ENCODE peak calls at places on chromosomes 2 and 18, in nine cellular contexts. One of them, this sample, is unnamed.

GRCh38 chr18:48545690-48546365 is 7.0 kb downstream of the CTIF start:
- DNase-seq in body of pancreas: peak; percentile 27
- DNase-seq in thoracic aorta: peak; percentile 23
- DNase-seq in astrocyte of the spinal cord: peak; percentile 67
- DNase-seq in GM12865: no peak
- DNase-seq in GM06990: no peak
- DNase-seq in RWPE1: peak; percentile 29
- DNase-seq in CD4-positive, alpha-beta T cell: no peak
- DNase-seq in omental fat pad: no peak
- DNase-seq in this sample: no peak

GRCh38 chr18:8865934-8866333 is 160.6 kb downstream of the MTCL1 start:
- DNase-seq in GM12865: no peak
- DNase-seq in astrocyte of the spinal cord: no peak
- DNase-seq in thoracic aorta: no peak
- DNase-seq in CD4-positive, alpha-beta T cell: no peak
- DNase-seq in omental fat pad: no peak
- DNase-seq in RWPE1: no peak
- DNase-seq in body of pancreas: no peak
- DNase-seq in GM06990: no peak
- DNase-seq in this sample: no peak

GRCh38 chr18:336753-337152 is 68.9 kb upstream of the THOC1 start:
- DNase-seq in thoracic aorta: no peak
- DNase-seq in GM06990: no peak
- DNase-seq in astrocyte of the spinal cord: no peak
- DNase-seq in RWPE1: no peak
- DNase-seq in GM12865: no peak
- DNase-seq in body of pancreas: no peak
- DNase-seq in CD4-positive, alpha-beta T cell: no peak
- DNase-seq in omental fat pad: no peak
- DNase-seq in this sample: no peak

GRCh38 chr2:96859338-96859649 is 1.5 kb upstream of the ANKRD39 start:
- DNase-seq in GM06990: no peak
- DNase-seq in RWPE1: no peak
- DNase-seq in CD4-positive, alpha-beta T cell: no peak
- DNase-seq in omental fat pad: no peak
- DNase-seq in astrocyte of the spinal cord: no peak
- DNase-seq in GM12865: no peak
- DNase-seq in body of pancreas: no peak
- DNase-seq in thoracic aorta: no peak
- DNase-seq in this sample: no peak

GRCh38 chr2:75142081-75142480 is 57.2 kb downstream of the TACR1 start:
- DNase-seq in body of pancreas: no peak
- DNase-seq in GM06990: no peak
- DNase-seq in thoracic aorta: no peak
- DNase-seq in RWPE1: no peak
- DNase-seq in CD4-positive, alpha-beta T cell: no peak
- DNase-seq in GM12865: no peak
- DNase-seq in astrocyte of the spinal cord: peak; percentile 42
- DNase-seq in omental fat pad: no peak
- DNase-seq in this sample: no peak

GRCh38 chr2:111094686-111095085 is 26.0 kb upstream of the BCL2L11 start:
- DNase-seq in RWPE1: no peak
- DNase-seq in GM06990: no peak
- DNase-seq in astrocyte of the spinal cord: no peak
- DNase-seq in body of pancreas: no peak
- DNase-seq in omental fat pad: no peak
- DNase-seq in GM12865: no peak
- DNase-seq in CD4-positive, alpha-beta T cell: no peak
- DNase-seq in thoracic aorta: no peak
- DNase-seq in this sample: no peak

GRCh38 chr2:133885847-133886246 is 317.6 kb upstream of the NCKAP5 start:
- DNase-seq in RWPE1: peak; percentile 45
- DNase-seq in GM12865: no peak
- DNase-seq in GM06990: no peak
- DNase-seq in body of pancreas: no peak
- DNase-seq in thoracic aorta: no peak
- DNase-seq in astrocyte of the spinal cord: no peak
- DNase-seq in omental fat pad: no peak
- DNase-seq in CD4-positive, alpha-beta T cell: no peak
- DNase-seq in this sample: no peak

GRCh38 chr2:58635801-58636375 is 394.8 kb upstream of the FANCL start:
- DNase-seq in thoracic aorta: no peak
- DNase-seq in RWPE1: no peak
- DNase-seq in GM12865: no peak
- DNase-seq in astrocyte of the spinal cord: no peak
- DNase-seq in omental fat pad: no peak
- DNase-seq in body of pancreas: no peak
- DNase-seq in CD4-positive, alpha-beta T cell: no peak
- DNase-seq in GM06990: no peak
- DNase-seq in this sample: no peak

GRCh38 chr2:201182650-201183372 is at the start of gene CASP10:
- DNase-seq in CD4-positive, alpha-beta T cell: no peak
- DNase-seq in GM12865: peak; percentile 79
- DNase-seq in thoracic aorta: no peak
- DNase-seq in RWPE1: peak; percentile 78
- DNase-seq in GM06990: peak; percentile 43
- DNase-seq in omental fat pad: no peak
- DNase-seq in body of pancreas: peak; percentile 24
- DNase-seq in astrocyte of the spinal cord: peak; percentile 19
- DNase-seq in this sample: peak; percentile 28

GRCh38 chr2:176637134-176637496 is 367.9 kb downstream of the MTX2 start:
- DNase-seq in omental fat pad: no peak
- DNase-seq in GM06990: no peak
- DNase-seq in astrocyte of the spinal cord: no peak
- DNase-seq in body of pancreas: no peak
- DNase-seq in thoracic aorta: no peak
- DNase-seq in CD4-positive, alpha-beta T cell: no peak
- DNase-seq in RWPE1: no peak
- DNase-seq in GM12865: peak; percentile 2
- DNase-seq in this sample: no peak

GRCh38 chr2:54519841-54520459 is 63.8 kb downstream of the SPTBN1 start:
- DNase-seq in astrocyte of the spinal cord: no peak
- DNase-seq in body of pancreas: no peak
- DNase-seq in RWPE1: no peak
- DNase-seq in thoracic aorta: no peak
- DNase-seq in omental fat pad: no peak
- DNase-seq in GM06990: no peak
- DNase-seq in CD4-positive, alpha-beta T cell: no peak
- DNase-seq in GM12865: no peak
- DNase-seq in this sample: no peak

GRCh38 chr2:14288016-14288415 is 344.5 kb upstream of the LRATD1 start:
- DNase-seq in GM12865: no peak
- DNase-seq in body of pancreas: no peak
- DNase-seq in thoracic aorta: no peak
- DNase-seq in CD4-positive, alpha-beta T cell: no peak
- DNase-seq in astrocyte of the spinal cord: no peak
- DNase-seq in GM06990: no peak
- DNase-seq in omental fat pad: no peak
- DNase-seq in RWPE1: peak; percentile 78
- DNase-seq in this sample: no peak

GRCh38 chr2:43082111-43082877 is 144.1 kb downstream of the ZFP36L2 start:
- DNase-seq in CD4-positive, alpha-beta T cell: no peak
- DNase-seq in GM06990: no peak
- DNase-seq in astrocyte of the spinal cord: peak; percentile 76
- DNase-seq in body of pancreas: no peak
- DNase-seq in RWPE1: peak; percentile 73
- DNase-seq in thoracic aorta: no peak
- DNase-seq in GM12865: no peak
- DNase-seq in omental fat pad: no peak
- DNase-seq in this sample: no peak

GRCh38 chr18:3870914-3871313 is 420.9 kb downstream of the TGIF1 start:
- DNase-seq in GM06990: no peak
- DNase-seq in CD4-positive, alpha-beta T cell: no peak
- DNase-seq in GM12865: no peak
- DNase-seq in thoracic aorta: no peak
- DNase-seq in body of pancreas: no peak
- DNase-seq in astrocyte of the spinal cord: no peak
- DNase-seq in RWPE1: no peak
- DNase-seq in omental fat pad: no peak
- DNase-seq in this sample: no peak

GRCh38 chr2:223576873-223577272 is 25.3 kb downstream of the SCG2 start:
- DNase-seq in body of pancreas: no peak
- DNase-seq in thoracic aorta: no peak
- DNase-seq in GM06990: no peak
- DNase-seq in GM12865: no peak
- DNase-seq in RWPE1: peak; percentile 52
- DNase-seq in CD4-positive, alpha-beta T cell: no peak
- DNase-seq in omental fat pad: no peak
- DNase-seq in astrocyte of the spinal cord: peak; percentile 97
- DNase-seq in this sample: peak; percentile 86

GRCh38 chr2:231613054-231613654 is 20.5 kb downstream of the TEX44 start:
- DNase-seq in astrocyte of the spinal cord: no peak
- DNase-seq in GM12865: no peak
- DNase-seq in GM06990: no peak
- DNase-seq in body of pancreas: no peak
- DNase-seq in CD4-positive, alpha-beta T cell: no peak
- DNase-seq in thoracic aorta: no peak
- DNase-seq in omental fat pad: no peak
- DNase-seq in RWPE1: no peak
- DNase-seq in this sample: no peak

GRCh38 chr2:159030674-159031380 is 62.4 kb downstream of the TANC1 start:
- DNase-seq in omental fat pad: no peak
- DNase-seq in thoracic aorta: no peak
- DNase-seq in GM12865: no peak
- DNase-seq in body of pancreas: peak; percentile 33
- DNase-seq in RWPE1: peak; percentile 60
- DNase-seq in GM06990: no peak
- DNase-seq in CD4-positive, alpha-beta T cell: no peak
- DNase-seq in astrocyte of the spinal cord: peak; percentile 71
- DNase-seq in this sample: peak; percentile 57

GRCh38 chr2:76318848-76319247 is 608.1 kb upstream of the GCFC2 start:
- DNase-seq in GM12865: no peak
- DNase-seq in body of pancreas: no peak
- DNase-seq in RWPE1: no peak
- DNase-seq in omental fat pad: no peak
- DNase-seq in astrocyte of the spinal cord: no peak
- DNase-seq in CD4-positive, alpha-beta T cell: no peak
- DNase-seq in GM06990: no peak
- DNase-seq in thoracic aorta: no peak
- DNase-seq in this sample: no peak

GRCh38 chr2:133791191-133791590 is 222.9 kb upstream of the NCKAP5 start:
- DNase-seq in GM12865: no peak
- DNase-seq in body of pancreas: no peak
- DNase-seq in thoracic aorta: no peak
- DNase-seq in omental fat pad: no peak
- DNase-seq in CD4-positive, alpha-beta T cell: no peak
- DNase-seq in astrocyte of the spinal cord: peak; percentile 72
- DNase-seq in GM06990: no peak
- DNase-seq in RWPE1: no peak
- DNase-seq in this sample: no peak

GRCh38 chr2:29232041-29232440 is 116.8 kb downstream of the CLIP4 start:
- DNase-seq in CD4-positive, alpha-beta T cell: no peak
- DNase-seq in omental fat pad: no peak
- DNase-seq in body of pancreas: no peak
- DNase-seq in thoracic aorta: no peak
- DNase-seq in GM12865: no peak
- DNase-seq in astrocyte of the spinal cord: no peak
- DNase-seq in GM06990: no peak
- DNase-seq in RWPE1: no peak
- DNase-seq in this sample: no peak
- TF ChIP-seq CTCF in CD4-positive, alpha-beta T cell: no peak
- TF ChIP-seq CTCF in omental fat pad: no peak
- TF ChIP-seq CTCF in body of pancreas: no peak
- TF ChIP-seq CTCF in thoracic aorta: no peak
- TF ChIP-seq CTCF in GM12865: no peak
- TF ChIP-seq CTCF in astrocyte of the spinal cord: no peak
- TF ChIP-seq CTCF in GM06990: no peak
- TF ChIP-seq CTCF in RWPE1: no peak
- TF ChIP-seq CTCF in this sample: no peak

DNA sequence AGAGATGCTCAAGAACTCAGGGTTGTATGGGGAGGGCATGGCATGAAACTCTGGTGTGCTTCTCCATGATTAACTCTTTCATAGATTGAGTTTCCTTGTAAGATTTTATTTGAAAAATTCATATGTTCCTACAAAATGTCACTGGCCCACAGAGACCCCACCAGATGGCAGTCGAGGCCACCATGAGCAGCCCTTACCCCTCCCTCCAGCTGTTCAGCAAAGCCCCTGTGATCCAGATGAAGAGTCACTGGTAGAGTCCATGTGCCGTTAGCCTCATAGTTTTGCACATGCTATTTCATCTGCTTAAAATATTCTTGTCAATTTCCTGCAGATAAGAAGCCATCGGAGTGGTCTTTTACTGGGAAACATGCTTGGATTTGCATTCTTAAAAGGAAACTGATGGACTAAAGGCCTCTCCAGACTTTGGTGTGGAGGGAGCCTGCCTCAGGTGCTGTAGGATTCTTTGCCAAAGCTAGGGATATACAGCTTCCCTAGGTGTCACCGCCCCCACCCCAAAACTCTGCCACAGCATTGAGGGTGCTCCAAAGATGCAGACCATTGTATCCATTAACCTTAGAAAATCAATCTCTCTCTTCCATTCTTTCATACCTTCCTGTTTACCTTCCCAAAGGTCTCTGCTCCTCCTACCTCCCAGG is 18.8 kb downstream of the ZNF385B start:
- DNase-seq in body of pancreas: no peak
- DNase-seq in GM06990: no peak
- DNase-seq in omental fat pad: no peak
- DNase-seq in GM12865: peak; percentile 32
- DNase-seq in thoracic aorta: no peak
- DNase-seq in CD4-positive, alpha-beta T cell: no peak
- DNase-seq in astrocyte of the spinal cord: peak; percentile 27
- DNase-seq in RWPE1: no peak
- DNase-seq in this sample: no peak
- TF ChIP-seq CTCF in body of pancreas: no peak
- TF ChIP-seq CTCF in GM06990: peak; percentile 53
- TF ChIP-seq CTCF in omental fat pad: no peak
- TF ChIP-seq CTCF in GM12865: peak; percentile 40
- TF ChIP-seq CTCF in thoracic aorta: peak; percentile 14
- TF ChIP-seq CTCF in CD4-positive, alpha-beta T cell: no peak
- TF ChIP-seq CTCF in astrocyte of the spinal cord: peak; percentile 49
- TF ChIP-seq CTCF in RWPE1: peak; percentile 19
- TF ChIP-seq CTCF in this sample: peak; percentile 50

GRCh38 chr2:64937341-64938230 is 51.6 kb upstream of the SLC1A4 start:
- DNase-seq in thoracic aorta: no peak
- DNase-seq in body of pancreas: peak; percentile 59
- DNase-seq in CD4-positive, alpha-beta T cell: no peak
- DNase-seq in GM06990: peak; percentile 77
- DNase-seq in GM12865: peak; percentile 88
- DNase-seq in astrocyte of the spinal cord: no peak
- DNase-seq in RWPE1: no peak
- DNase-seq in omental fat pad: no peak
- DNase-seq in this sample: no peak
- TF ChIP-seq CTCF in thoracic aorta: no peak
- TF ChIP-seq CTCF in body of pancreas: no peak
- TF ChIP-seq CTCF in CD4-positive, alpha-beta T cell: no peak
- TF ChIP-seq CTCF in GM06990: no peak
- TF ChIP-seq CTCF in GM12865: no peak
- TF ChIP-seq CTCF in astrocyte of the spinal cord: no peak
- TF ChIP-seq CTCF in RWPE1: no peak
- TF ChIP-seq CTCF in omental fat pad: no peak
- TF ChIP-seq CTCF in this sample: no peak

DNA sequence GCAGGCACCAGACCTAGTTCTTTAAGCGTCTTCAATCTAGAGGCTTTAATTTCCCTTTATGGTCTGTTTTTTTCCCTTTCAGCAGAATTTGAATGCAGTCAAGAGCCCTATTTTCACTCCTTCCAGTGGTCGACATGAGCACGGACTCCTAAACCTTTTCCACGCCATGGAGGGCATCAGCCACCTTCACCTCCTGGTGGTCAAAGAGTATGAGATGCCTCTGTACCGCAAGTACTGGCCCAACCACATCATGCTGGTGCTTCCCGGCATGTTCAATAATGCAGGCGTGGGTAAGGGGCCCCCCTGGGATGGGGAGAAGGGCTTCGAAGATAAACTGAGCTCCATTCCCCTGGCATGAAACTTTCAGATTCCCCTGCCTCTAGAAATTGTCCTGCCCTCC is 92.2 kb downstream of the ESCO1 start:
- DNase-seq in RWPE1: no peak
- DNase-seq in omental fat pad: no peak
- DNase-seq in CD4-positive, alpha-beta T cell: no peak
- DNase-seq in astrocyte of the spinal cord: no peak
- DNase-seq in GM06990: no peak
- DNase-seq in body of pancreas: no peak
- DNase-seq in thoracic aorta: no peak
- DNase-seq in GM12865: no peak
- DNase-seq in this sample: no peak
- TF ChIP-seq CTCF in RWPE1: no peak
- TF ChIP-seq CTCF in omental fat pad: no peak
- TF ChIP-seq CTCF in CD4-positive, alpha-beta T cell: no peak
- TF ChIP-seq CTCF in astrocyte of the spinal cord: no peak
- TF ChIP-seq CTCF in GM06990: no peak
- TF ChIP-seq CTCF in body of pancreas: no peak
- TF ChIP-seq CTCF in thoracic aorta: no peak
- TF ChIP-seq CTCF in GM12865: no peak
- TF ChIP-seq CTCF in this sample: no peak

This sample was measured in AG09319.